ENCODE peak calls at places on chromosomes 12 and 14, in seven cellular contexts. D is stomach, A is tibial nerve, C is progenitor cell of endocrine pancreas, T is GM13976, S is upper lobe of left lung, H is fibroblast of mammary gland. J is an unnamed sample.

GRCh38 chr14:98835051-98835824 is 436.8 kb downstream of the BCL11B start:
- DNase-seq in D (no peak), A (no peak), C (no peak), T (no peak), S (no peak), H (no peak), J (no peak)

GRCh38 chr12:17802657-17803641 is 287.0 kb downstream of the RERGL start:
- DNase-seq in D (no peak), A (no peak), C (no peak), T (no peak), S (no peak), H (no peak), J (no peak)

GRCh38 chr14:22572562-22573058 is 16.4 kb downstream of the DAD1 start:
- DNase-seq in D (no peak), A (no peak), C (no peak), T (no peak), S (no peak), H (peak), J (no peak)

GRCh38 chr12:96219700-96220206 is 25.6 kb downstream of the ELK3 start:
- DNase-seq in D (no peak), A (no peak), C (no peak), T (no peak), S (peak), H (peak), J (no peak)

GRCh38 chr14:104240426-104241157 is 102.2 kb downstream of the KIF26A start:
- DNase-seq in D (peak), A (no peak), C (peak), T (no peak), S (no peak), H (no peak), J (no peak)

GRCh38 chr14:86530457-86530856 is 1000.5 kb downstream of the FLRT2 start:
- DNase-seq in D (no peak), A (no peak), C (no peak), T (no peak), S (no peak), H (no peak), J (no peak)

GRCh38 chr12:47073951-47074350 is 5.5 kb upstream of the PCED1B start:
- DNase-seq in D (no peak), A (no peak), C (no peak), T (no peak), S (no peak), H (no peak), J (no peak)

GRCh38 chr14:81211844-81212243 is 8.9 kb downstream of the GTF2A1 start:
- DNase-seq in D (no peak), A (no peak), C (no peak), T (no peak), S (no peak), H (peak), J (no peak)

GRCh38 chr12:131327521-131328488 is 374.1 kb downstream of the ADGRD1 start:
- DNase-seq in D (no peak), A (no peak), C (no peak), T (no peak), S (peak), H (no peak), J (no peak)

GRCh38 chr14:96109956-96110355 is 70.8 kb downstream of the C14orf132 start:
- DNase-seq in D (no peak), A (no peak), C (no peak), T (no peak), S (no peak), H (no peak), J (no peak)

GRCh38 chr12:77578471-77579262 is 252.0 kb upstream of the NAV3 start:
- DNase-seq in D (no peak), A (no peak), C (no peak), T (no peak), S (no peak), H (peak), J (no peak)

GRCh38 chr12:6311822-6312528 is 1.5 kb downstream of the PLEKHG6 start:
- DNase-seq in D (no peak), A (no peak), C (no peak), T (no peak), S (no peak), H (no peak), J (no peak)

GRCh38 chr14:61453103-61453767 is 131.9 kb downstream of the PRKCH start:
- DNase-seq in D (no peak), A (no peak), C (no peak), T (no peak), S (no peak), H (no peak), J (no peak)

GRCh38 chr14:64637735-64638473 is 66.3 kb upstream of the PLEKHG3 start:
- DNase-seq in D (no peak), A (no peak), C (no peak), T (no peak), S (no peak), H (peak), J (no peak)

GRCh38 chr12:120652671-120653435 is 12.4 kb downstream of the CABP1 start:
- DNase-seq in D (no peak), A (no peak), C (no peak), T (no peak), S (no peak), H (no peak), J (no peak)

GRCh38 chr12:16300222-16300621 is 22.7 kb upstream of the SLC15A5 start:
- DNase-seq in D (no peak), A (no peak), C (no peak), T (no peak), S (no peak), H (peak), J (no peak)

GRCh38 chr14:73935666-73936065 is 14.2 kb downstream of the FAM161B start:
- DNase-seq in D (no peak), A (no peak), C (no peak), T (no peak), S (no peak), H (peak), J (no peak)

GRCh38 chr14:54919330-54919729 is 16.7 kb upstream of the GCH1 start:
- DNase-seq in D (no peak), A (no peak), C (no peak), T (no peak), S (no peak), H (no peak), J (no peak)

GRCh38 chr12:120327593-120327992 is at the start of gene PLA2G1B:
- DNase-seq in D (peak), A (no peak), C (no peak), T (no peak), S (no peak), H (no peak), J (no peak)

GRCh38 chr12:120125792-120126634 is 9.5 kb upstream of the RAB35 start:
- DNase-seq in D (no peak), A (no peak), C (no peak), T (no peak), S (no peak), H (peak), J (no peak)

GRCh38 chr14:55398679-55399078 is 13.0 kb downstream of the ATG14 start:
- DNase-seq in D (no peak), A (no peak), C (no peak), T (no peak), S (no peak), H (peak), J (no peak)

GRCh38 chr14:99707921-99708320 is 23.8 kb downstream of the CYP46A1 start:
- DNase-seq in D (no peak), A (no peak), C (no peak), T (no peak), S (no peak), H (no peak), J (no peak)

GRCh38 chr14:50775357-50775756 is 55.6 kb downstream of the NIN start:
- DNase-seq in D (no peak), A (no peak), C (no peak), T (no peak), S (no peak), H (peak), J (no peak)

GRCh38 chr12:6056406-6057211 is 67.9 kb downstream of the VWF start:
- DNase-seq in D (no peak), A (no peak), C (no peak), T (no peak), S (peak), H (no peak), J (peak)

GRCh38 chr14:92724516-92725340 is 23.7 kb downstream of the LGMN start:
- DNase-seq in D (peak), A (no peak), C (no peak), T (no peak), S (no peak), H (peak), J (no peak)

GRCh38 chr14:104657563-104658324 is 31.7 kb upstream of the INF2 start:
- DNase-seq in D (no peak), A (no peak), C (no peak), T (peak), S (no peak), H (no peak), J (no peak)

GRCh38 chr12:80406253-80406652 is 37.8 kb upstream of the PTPRQ start:
- DNase-seq in D (no peak), A (no peak), C (no peak), T (no peak), S (no peak), H (no peak), J (no peak)

GRCh38 chr14:65940056-65940735 is 527.7 kb downstream of the FUT8 start:
- DNase-seq in D (no peak), A (no peak), C (no peak), T (peak), S (no peak), H (no peak), J (peak)

GRCh38 chr14:104813286-104813685 is 12.4 kb downstream of the ZBTB42 start:
- DNase-seq in D (no peak), A (no peak), C (no peak), T (no peak), S (no peak), H (no peak), J (no peak)

GRCh38 chr14:89245802-89246201 is 171.2 kb downstream of the FOXN3 start:
- DNase-seq in D (no peak), A (no peak), C (no peak), T (no peak), S (no peak), H (no peak), J (no peak)

GRCh38 chr14:64463873-64464272 is 1.4 kb upstream of the AKAP5 start:
- DNase-seq in D (no peak), A (no peak), C (no peak), T (no peak), S (no peak), H (no peak), J (no peak)

GRCh38 chr14:68506021-68506644 is 286.7 kb downstream of the ZFP36L1 start:
- DNase-seq in D (peak), A (no peak), C (no peak), T (no peak), S (peak), H (peak), J (no peak)

GRCh38 chr12:47082283-47082962 is 2.7 kb upstream of the AMIGO2 start:
- DNase-seq in D (no peak), A (no peak), C (no peak), T (no peak), S (no peak), H (no peak), J (no peak)

GRCh38 chr12:113382206-113382605 is 21.5 kb downstream of the SDS start:
- DNase-seq in D (no peak), A (no peak), C (no peak), T (no peak), S (no peak), H (no peak), J (no peak)

GRCh38 chr12:69966409-69966808 is 141.4 kb downstream of the MYRFL start:
- DNase-seq in D (no peak), A (peak), C (no peak), T (no peak), S (no peak), H (peak), J (no peak)

GRCh38 chr12:32828552-32828951 is 68.0 kb downstream of the PKP2 start:
- DNase-seq in D (no peak), A (no peak), C (no peak), T (no peak), S (no peak), H (no peak), J (no peak)

GRCh38 chr12:126537961-126538530 is 1472.8 kb downstream of the AACS start:
- DNase-seq in D (no peak), A (no peak), C (no peak), T (no peak), S (no peak), H (no peak), J (no peak)

GRCh38 chr12:113392988-113393579 is 10.6 kb downstream of the SDS start:
- DNase-seq in D (no peak), A (no peak), C (no peak), T (peak), S (peak), H (peak), J (peak)

GRCh38 chr14:26252176-26252575 is 345.7 kb downstream of the NOVA1 start:
- DNase-seq in D (no peak), A (no peak), C (no peak), T (no peak), S (no peak), H (no peak), J (no peak)

GRCh38 chr14:26255213-26255612 is 342.6 kb downstream of the NOVA1 start:
- DNase-seq in D (no peak), A (no peak), C (no peak), T (no peak), S (no peak), H (peak), J (no peak)
- TF ChIP-seq CTCF in D (no peak), A (peak), C (no peak), T (no peak), S (no peak), H (peak), J (peak)

GRCh38 chr12:52175411-52176350 is 16.1 kb downstream of the KRT80 start:
- DNase-seq in D (no peak), A (no peak), C (no peak), T (no peak), S (no peak), H (no peak), J (peak)
- TF ChIP-seq CTCF in D (no peak), A (no peak), C (no peak), T (no peak), S (peak), H (no peak), J (no peak)

DNA sequence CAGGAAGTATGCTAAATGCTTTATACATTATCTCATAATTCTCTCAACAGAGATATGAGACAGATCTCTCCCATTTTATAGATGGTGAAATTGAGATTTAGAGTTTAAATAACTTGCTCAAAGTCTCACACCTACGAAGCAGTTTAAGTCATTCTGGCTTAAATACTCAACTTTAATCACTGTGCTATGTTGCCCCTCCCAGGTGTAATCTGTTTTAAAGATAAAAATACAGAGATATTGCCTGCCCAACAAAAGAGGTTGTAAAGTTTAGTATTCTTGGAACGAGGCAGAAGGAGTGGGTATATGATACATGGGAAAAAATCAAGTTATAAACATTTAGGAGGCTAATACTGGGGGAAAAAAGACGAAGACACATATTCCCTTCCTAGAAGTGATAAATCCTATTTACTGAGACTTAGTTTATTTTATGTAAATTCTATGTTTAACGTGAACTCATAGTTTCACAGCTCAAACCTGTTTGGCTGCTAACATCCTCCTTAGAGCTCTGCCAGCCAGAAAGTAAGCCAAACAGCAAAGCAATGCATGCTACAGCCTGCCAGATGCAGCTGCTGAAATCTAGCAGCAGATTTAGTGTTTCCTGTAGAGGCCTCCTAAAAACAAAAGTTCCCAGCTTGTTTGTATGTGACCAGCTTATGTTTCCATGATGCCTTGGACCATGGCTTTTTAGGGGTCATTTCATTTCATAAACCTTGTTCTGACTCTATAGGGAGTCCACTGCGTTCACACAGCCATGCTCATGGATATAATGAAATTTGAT is 157.0 kb upstream of the LRIG3 start:
- DNase-seq in D (peak), A (no peak), C (no peak), T (no peak), S (no peak), H (no peak), J (peak)
- TF ChIP-seq CTCF in D (no peak), A (no peak), C (no peak), T (no peak), S (no peak), H (no peak), J (no peak)

GRCh38 chr12:122526683-122527477 is at the start of the genes KNTC1 and RSRC2:
- DNase-seq in D (peak), A (peak), C (peak), T (peak), S (peak), H (peak), J (peak)
- TF ChIP-seq CTCF in D (no peak), A (no peak), C (no peak), T (no peak), S (no peak), H (no peak), J (no peak)

J was measured in nephron progenitor cell.